ENCODE peak calls at places on chromosomes 7 and 10, in four cellular contexts. O, Y, Z and J are unnamed samples.

GRCh38 chr10:69769395-69769989 is 32.2 kb upstream of the COL13A1 start:
- DNase-seq in O (peak; percentile 89), Z (peak; percentile 88), Y (peak; percentile 40), J (no peak)

GRCh38 chr7:27179030-27179429 is 4.9 kb upstream of the HOXA10 start:
- DNase-seq in Z (no peak), Y (no peak), O (no peak), J (no peak)

GRCh38 chr7:129721139-129721538 is 109.6 kb downstream of the NRF1 start:
- DNase-seq in O (no peak), Z (no peak), Y (no peak), J (no peak)

GRCh38 chr7:14748461-14748860 is 154.1 kb downstream of the DGKB start:
- DNase-seq in O (peak; percentile 78), Z (no peak), Y (peak; percentile 39), J (no peak)

GRCh38 chr10:74981831-74982633 is 129.4 kb upstream of the SAMD8 start:
- DNase-seq in O (no peak), Y (no peak), Z (no peak), J (no peak)

GRCh38 chr7:153447021-153447420 is 605.2 kb upstream of the DPP6 start:
- DNase-seq in Z (no peak), O (no peak), Y (no peak), J (no peak)

GRCh38 chr7:3968234-3968633 is 667.2 kb downstream of the SDK1 start:
- DNase-seq in Z (no peak), Y (no peak), O (no peak), J (no peak)

GRCh38 chr10:86650151-86650550 is 4.2 kb upstream of the OPN4 start:
- DNase-seq in Y (no peak), O (no peak), Z (peak; percentile 66), J (no peak)

GRCh38 chr7:11021468-11021867 is 47.8 kb downstream of the PHF14 start:
- DNase-seq in Z (no peak), Y (no peak), O (no peak), J (no peak)

GRCh38 chr7:155388561-155388960 is 69.4 kb upstream of the EN2 start:
- DNase-seq in O (no peak), Z (no peak), Y (no peak), J (no peak)

GRCh38 chr10:43923328-43923727 is 274.6 kb upstream of the ZNF32 start:
- DNase-seq in Z (no peak), Y (no peak), O (no peak), J (no peak)
- H3K4me1 ChIP-seq in Z (no peaks in the 10 kb centered on the region), Y (no peaks in the 10 kb centered on the region), O (no peaks in the 10 kb centered on the region), J (no peaks in the 10 kb centered on the region)

DNA sequence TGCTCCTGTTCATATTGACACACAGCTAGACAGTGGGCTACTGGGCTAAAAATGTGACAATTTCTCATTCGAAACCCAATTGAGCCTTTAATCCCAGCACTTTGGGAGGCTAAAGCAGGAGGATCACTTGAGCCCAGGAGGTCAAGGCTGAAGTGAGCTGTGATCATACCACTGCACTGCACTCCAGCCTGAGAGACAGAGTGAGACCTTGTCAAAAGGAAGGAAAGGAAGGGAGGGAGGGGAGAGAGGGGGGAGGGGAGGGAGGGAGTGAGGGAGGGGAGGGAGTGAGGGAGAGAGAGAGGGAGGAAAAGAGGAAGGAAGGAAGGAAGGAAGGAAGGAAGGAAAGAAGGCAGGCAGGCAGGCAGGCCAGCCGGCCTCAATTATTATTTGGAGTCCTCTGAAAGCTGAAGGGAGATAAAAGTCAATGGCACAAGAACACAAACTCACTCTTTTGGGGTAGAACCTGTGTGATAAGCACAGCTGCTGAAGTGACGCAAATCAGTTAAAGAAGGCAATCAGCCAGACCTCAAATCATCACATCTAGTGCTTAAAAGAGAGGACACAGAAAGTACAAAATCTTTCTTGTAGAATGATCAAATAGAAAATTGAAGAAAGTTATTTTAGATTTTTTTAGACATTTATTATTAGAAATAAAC is 98.1 kb downstream of the CCDC71L start:
- DNase-seq in O (no peak), Y (no peak), Z (no peak), J (no peak)
- H3K27ac ChIP-seq in O (no peak overlapping the region), Y (no peak overlapping the region), Z (no peak overlapping the region), J (no peak overlapping the region)

DNA sequence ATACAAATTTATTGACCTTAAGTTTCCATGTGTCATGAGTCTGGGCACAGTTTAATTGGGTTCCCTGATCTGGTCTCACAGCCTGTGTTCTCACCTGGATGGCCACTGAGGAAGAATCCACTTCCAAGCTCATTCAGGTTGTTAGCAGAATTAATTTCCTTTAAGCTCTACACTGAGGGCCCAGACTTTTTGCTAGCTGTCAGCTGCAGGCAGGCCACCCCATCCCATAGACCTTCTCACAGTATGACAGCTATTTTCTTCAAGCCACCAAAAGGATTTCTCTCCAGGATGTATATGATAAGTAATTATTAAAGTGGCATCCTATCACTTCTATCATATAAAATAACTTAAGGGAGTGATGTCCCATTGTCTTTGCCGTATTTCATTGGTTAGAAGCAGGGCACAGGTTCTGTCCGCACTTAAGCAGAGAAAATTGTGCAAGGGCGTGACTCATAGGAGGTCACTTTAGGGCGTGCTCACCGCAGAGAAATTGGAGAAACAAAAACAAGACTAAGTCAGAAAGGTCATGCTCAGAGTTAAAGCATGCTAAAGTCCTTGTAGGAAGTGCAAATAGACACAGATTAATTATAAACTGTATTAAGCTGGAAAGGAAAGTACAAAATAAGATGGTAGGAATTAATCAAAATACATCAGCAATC is 109.9 kb downstream of the AHR start:
- DNase-seq in Z (peak; percentile 64), Y (peak; percentile 74), O (peak; percentile 91), J (peak; percentile 69)
- H3K4me1 ChIP-seq in Z (no peaks in the 10 kb centered on the region), Y (peaks cover 8% of the 10 kb centered on the region), O (peaks cover 50% of the 10 kb centered on the region), J (peaks cover 20% of the 10 kb centered on the region)

DNA sequence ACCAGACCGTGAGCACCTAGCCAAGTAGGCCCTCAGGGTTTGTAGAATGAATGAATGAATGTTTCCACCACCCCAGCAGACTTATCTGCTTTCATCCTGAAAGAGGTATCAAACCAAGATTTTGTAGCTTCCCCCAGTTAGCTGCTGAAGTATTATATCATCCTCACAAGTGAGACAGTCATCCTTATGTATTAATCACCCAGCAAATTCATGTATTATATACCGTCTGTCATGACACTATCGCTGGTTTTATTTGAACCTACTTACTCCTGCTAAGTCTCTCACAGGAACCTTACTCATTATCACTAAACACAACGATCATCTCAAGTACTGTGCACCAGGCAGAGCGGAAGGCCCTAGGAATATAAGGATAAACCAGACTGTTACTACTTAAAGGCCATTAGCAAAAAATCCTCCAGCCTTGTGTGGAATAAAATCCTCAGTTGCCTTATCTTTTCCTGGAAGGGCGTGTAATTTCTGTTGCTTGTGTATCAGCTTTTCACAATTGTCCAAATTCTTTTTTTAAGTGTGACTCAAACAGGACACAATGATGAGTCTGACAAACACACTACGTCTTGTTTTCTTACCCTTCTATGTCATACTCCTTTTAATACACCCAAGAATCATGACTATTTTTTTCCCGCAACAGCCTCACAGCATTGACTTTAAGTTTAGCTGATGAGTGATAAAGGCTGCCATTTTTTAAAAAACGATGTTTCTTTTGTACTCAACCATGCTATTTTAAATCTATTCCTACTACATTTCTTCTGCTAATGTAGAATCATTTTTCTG is 176.1 kb upstream of the KLF14 start:
- DNase-seq in Z (no peak), Y (no peak), O (peak; percentile 35), J (no peak)
- H3K27ac ChIP-seq in Z (peak overlapping the region; percentile 80), Y (peak overlapping the region; percentile 99), O (peak overlapping the region; percentile 99), J (peak overlapping the region; percentile 12)

GRCh38 chr7:116711790-116712189 is 39.8 kb downstream of the MET start:
- DNase-seq in O (no peak), Z (no peak), Y (no peak), J (no peak)
- H3K4me1 ChIP-seq in O (peaks cover 75% of the 10 kb centered on the region), Z (peaks cover 3% of the 10 kb centered on the region), Y (peaks cover 93% of the 10 kb centered on the region), J (no peaks in the 10 kb centered on the region)

GRCh38 chr7:35007768-35008167 is 29.5 kb downstream of the DPY19L1 start:
- DNase-seq in Z (no peak), Y (no peak), O (no peak), J (no peak)

GRCh38 chr7:35004531-35005096 is 32.7 kb downstream of the DPY19L1 start:
- DNase-seq in O (peak; percentile 69), Z (no peak), Y (peak; percentile 71), J (no peak)

GRCh38 chr7:35003679-35004278 is 33.5 kb downstream of the DPY19L1 start:
- DNase-seq in Z (peak; percentile 80), O (peak; percentile 94), Y (peak; percentile 99), J (peak; percentile 84)
- H3K27ac ChIP-seq in Z (no peak overlapping the region), O (peak overlapping the region; percentile 98), Y (peak overlapping the region; percentile 99), J (no peak overlapping the region)

DNA sequence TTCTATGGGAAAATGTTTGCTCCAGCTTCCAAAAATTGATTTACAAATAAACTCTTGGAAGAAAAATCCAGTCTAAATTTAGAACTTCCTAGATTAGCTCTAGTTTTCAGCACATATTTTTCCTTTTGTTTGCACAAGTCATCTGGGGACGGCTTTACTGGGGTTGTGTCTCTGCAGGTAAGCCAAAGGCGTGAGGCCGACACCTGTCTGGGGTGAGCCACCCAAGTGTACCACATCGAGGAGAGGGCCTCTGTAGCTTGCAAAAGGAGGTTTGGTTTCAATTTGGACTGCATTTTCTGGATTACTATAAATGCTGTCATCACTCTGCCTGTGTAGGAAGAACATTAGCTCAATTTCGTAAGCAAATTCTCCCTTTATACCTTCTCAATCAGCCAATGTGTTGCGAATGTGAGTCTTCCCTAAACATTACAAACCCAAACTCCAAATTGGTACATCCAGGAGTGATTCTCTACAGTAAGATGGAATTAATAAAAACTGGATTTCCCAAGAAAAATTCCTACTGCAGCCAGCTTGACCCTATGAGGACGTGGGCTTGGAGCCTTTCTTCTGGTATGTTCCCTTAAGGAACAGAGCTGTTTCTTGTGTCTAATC is 89.5 kb upstream of the ZNF438 start:
- DNase-seq in O (no peak), Y (no peak), Z (no peak), J (no peak)
- H3K4me1 ChIP-seq in O (no peaks in the 10 kb centered on the region), Y (no peaks in the 10 kb centered on the region), Z (no peaks in the 10 kb centered on the region), J (no peaks in the 10 kb centered on the region)

GRCh38 chr7:55533729-55534080 is 38.6 kb downstream of the VOPP1 start:
- DNase-seq in Y (no peak), O (no peak), Z (no peak), J (no peak)
- H3K27ac ChIP-seq in Y (no peak overlapping the region), O (peak overlapping the region; percentile 29), Z (no peak overlapping the region), J (peak overlapping the region; percentile 32)

GRCh38 chr10:119252470-119253151 is 45.2 kb downstream of the GRK5 start:
- DNase-seq in O (no peak), Y (no peak), Z (no peak), J (no peak)
- H3K4me1 ChIP-seq in O (peaks cover 51% of the 10 kb centered on the region), Y (peaks cover 40% of the 10 kb centered on the region), Z (peaks cover 13% of the 10 kb centered on the region), J (peaks cover 54% of the 10 kb centered on the region)